ENCODE peak calls at places on chromosomes 11 and 22, in ten cellular contexts. X is HCT116, F is OCI-LY7, M is GM23338, T is PC-9, H is PC-3, C is hepatocyte, V is GM23248, R is Karpas-422, O is SK-N-SH. S is an unnamed sample.

GRCh38 chr11:109864834-109865557 is 228.2 kb upstream of the ZC3H12C start:
- DNase-seq in X (no peak), F (no peak), M (no peak), T (no peak), H (no peak), C (peak; percentile 39), V (peak; percentile 73), R (no peak), O (no peak), S (no peak)

GRCh38 chr11:69921429-69922014 is 102.3 kb upstream of the FGF3 start:
- DNase-seq in X (no peak), F (no peak), M (no peak), T (no peak), H (no peak), C (no peak), V (no peak), R (no peak), O (no peak), S (no peak)

GRCh38 chr22:40076702-40077645 is 82.2 kb downstream of the FAM83F start:
- DNase-seq in X (no peak), F (no peak), M (peak; percentile 46), T (peak; percentile 8), H (peak; percentile 61), C (no peak), V (peak; percentile 60), R (no peak), O (no peak), S (no peak)

GRCh38 chr22:23888615-23889401 is 5.4 kb upstream of the MIF start:
- DNase-seq in X (no peak), F (no peak), M (peak; percentile 54), T (no peak), H (peak; percentile 11), C (no peak), V (peak; percentile 53), R (no peak), O (peak; percentile 55), S (no peak)

GRCh38 chr22:30871391-30872281 is 96.9 kb downstream of the MORC2 start:
- DNase-seq in X (no peak), F (no peak), M (no peak), T (no peak), H (no peak), C (no peak), V (no peak), R (no peak), O (peak; percentile 20), S (no peak)

GRCh38 chr11:70247042-70247709 is 23.3 kb upstream of the PPFIA1 start:
- DNase-seq in X (no peak), F (no peak), M (no peak), T (no peak), H (peak; percentile 30), C (no peak), V (no peak), R (no peak), O (no peak), S (no peak)

GRCh38 chr11:93543292-93543977 is at the start of gene SMCO4:
- DNase-seq in X (peak; percentile 58), F (peak; percentile 85), M (peak; percentile 95), T (peak; percentile 78), H (peak; percentile 92), C (peak; percentile 94), V (peak; percentile 92), R (peak; percentile 92), O (peak; percentile 93), S (peak; percentile 76)

GRCh38 chr11:34468209-34468841 is 29.6 kb downstream of the CAT start:
- DNase-seq in X (peak; percentile 28), F (peak; percentile 23), M (peak; percentile 68), T (peak; percentile 55), H (peak; percentile 81), C (peak; percentile 61), V (peak; percentile 41), R (peak; percentile 85), O (peak; percentile 18), S (peak; percentile 75)

GRCh38 chr11:69487849-69488542 is 6.5 kb downstream of the LINC01488 start:
- DNase-seq in X (no peak), F (no peak), M (no peak), T (no peak), H (no peak), C (no peak), V (no peak), R (no peak), O (no peak), S (no peak)

GRCh38 chr11:62149986-62150886 is 26.4 kb downstream of the INCENP start:
- DNase-seq in X (no peak), F (no peak), M (no peak), T (no peak), H (no peak), C (no peak), V (no peak), R (no peak), O (no peak), S (no peak)

GRCh38 chr11:110830344-110831141 is 118.3 kb upstream of the ARHGAP20 start:
- DNase-seq in X (no peak), F (no peak), M (peak; percentile 64), T (no peak), H (no peak), C (no peak), V (peak; percentile 34), R (no peak), O (no peak), S (no peak)

GRCh38 chr11:119368121-119369034 is 13.1 kb downstream of the USP2 start:
- DNase-seq in X (no peak), F (no peak), M (no peak), T (peak; percentile 70), H (peak; percentile 46), C (peak; percentile 92), V (no peak), R (peak; percentile 58), O (peak; percentile 54), S (no peak)
- H3K9me2 ChIP-seq in X (no peaks in the 10 kb centered on the region), F (no peaks in the 10 kb centered on the region), M (no peaks in the 10 kb centered on the region), T (no peaks in the 10 kb centered on the region), H (no peaks in the 10 kb centered on the region), C (no peaks in the 10 kb centered on the region), V (no peaks in the 10 kb centered on the region), R (no peaks in the 10 kb centered on the region), O (no peaks in the 10 kb centered on the region), S (no peaks in the 10 kb centered on the region)

GRCh38 chr11:27089746-27090145 is 49.1 kb downstream of the BBOX1 start:
- DNase-seq in X (no peak), F (no peak), M (no peak), T (no peak), H (no peak), C (no peak), V (no peak), R (no peak), O (no peak), S (no peak)
- H3K9me2 ChIP-seq in X (no peaks in the 10 kb centered on the region), F (no peaks in the 10 kb centered on the region), M (peaks cover 8% of the 10 kb centered on the region), T (no peaks in the 10 kb centered on the region), H (no peaks in the 10 kb centered on the region), C (no peaks in the 10 kb centered on the region), V (no peaks in the 10 kb centered on the region), R (no peaks in the 10 kb centered on the region), O (no peaks in the 10 kb centered on the region), S (no peaks in the 10 kb centered on the region)

DNA sequence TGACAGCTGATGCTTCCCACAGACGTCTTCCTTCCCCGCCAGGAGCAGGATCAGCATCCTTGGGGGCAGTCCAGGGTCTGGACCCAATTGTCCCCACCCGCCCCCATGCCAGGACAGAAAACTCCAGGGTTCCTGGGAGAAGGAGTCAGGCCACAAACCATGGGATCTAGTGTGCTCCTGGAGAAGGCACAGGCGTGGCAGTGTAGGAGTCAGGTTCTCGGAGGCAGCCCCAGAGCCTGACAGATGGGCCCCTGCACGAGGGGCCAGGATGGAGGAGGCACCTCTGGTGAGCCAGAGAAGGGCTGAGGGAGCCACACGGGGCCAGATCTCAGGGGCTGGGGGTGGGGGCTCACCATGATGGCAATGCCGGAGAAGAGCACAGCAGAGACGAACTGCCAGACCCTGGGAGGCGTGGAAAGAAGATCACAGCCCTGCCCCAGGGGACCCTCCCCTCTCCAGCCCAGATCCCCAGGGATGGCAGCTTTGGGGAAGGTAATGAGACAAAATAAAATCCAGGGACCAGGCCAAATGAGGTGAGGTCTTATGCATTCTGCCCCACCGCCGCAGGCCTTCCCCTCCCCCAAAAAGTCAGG is 13.6 kb downstream of the TP53I11 start:
- DNase-seq in X (no peak), F (no peak), M (no peak), T (no peak), H (no peak), C (no peak), V (no peak), R (no peak), O (no peak), S (no peak)
- H3K9me2 ChIP-seq in X (no peaks in the 10 kb centered on the region), F (no peaks in the 10 kb centered on the region), M (no peaks in the 10 kb centered on the region), T (no peaks in the 10 kb centered on the region), H (no peaks in the 10 kb centered on the region), C (no peaks in the 10 kb centered on the region), V (no peaks in the 10 kb centered on the region), R (no peaks in the 10 kb centered on the region), O (no peaks in the 10 kb centered on the region), S (no peaks in the 10 kb centered on the region)

GRCh38 chr11:134479206-134479955 is 67.3 kb upstream of the B3GAT1 start:
- DNase-seq in X (no peak), F (no peak), M (no peak), T (no peak), H (no peak), C (no peak), V (no peak), R (no peak), O (no peak), S (no peak)
- H3K9me2 ChIP-seq in X (no peaks in the 10 kb centered on the region), F (no peaks in the 10 kb centered on the region), M (no peaks in the 10 kb centered on the region), T (no peaks in the 10 kb centered on the region), H (no peaks in the 10 kb centered on the region), C (no peaks in the 10 kb centered on the region), V (no peaks in the 10 kb centered on the region), R (no peaks in the 10 kb centered on the region), O (no peaks in the 10 kb centered on the region), S (no peaks in the 10 kb centered on the region)

GRCh38 chr11:117417342-117417741 is 89.7 kb downstream of the CEP164 start:
- DNase-seq in X (no peak), F (no peak), M (no peak), T (no peak), H (no peak), C (no peak), V (no peak), R (no peak), O (no peak), S (no peak)

GRCh38 chr11:117417856-117418255 is 90.2 kb downstream of the CEP164 start:
- DNase-seq in X (no peak), F (no peak), M (no peak), T (no peak), H (no peak), C (no peak), V (no peak), R (no peak), O (no peak), S (no peak)

GRCh38 chr11:117414724-117415123 is 87.1 kb downstream of the CEP164 start:
- DNase-seq in X (no peak), F (no peak), M (no peak), T (no peak), H (no peak), C (no peak), V (no peak), R (no peak), O (no peak), S (no peak)

GRCh38 chr11:117413616-117414015 is 86.0 kb downstream of the CEP164 start:
- DNase-seq in X (no peak), F (no peak), M (no peak), T (no peak), H (no peak), C (no peak), V (no peak), R (no peak), O (no peak), S (no peak)

GRCh38 chr11:117415358-117415896 is 87.8 kb downstream of the CEP164 start:
- DNase-seq in X (no peak), F (no peak), M (no peak), T (no peak), H (no peak), C (no peak), V (no peak), R (no peak), O (no peak), S (no peak)
- H3K9me2 ChIP-seq in X (no peaks in the 10 kb centered on the region), F (no peaks in the 10 kb centered on the region), M (no peaks in the 10 kb centered on the region), T (no peaks in the 10 kb centered on the region), H (no peaks in the 10 kb centered on the region), C (no peaks in the 10 kb centered on the region), V (no peaks in the 10 kb centered on the region), R (no peaks in the 10 kb centered on the region), O (no peaks in the 10 kb centered on the region), S (no peaks in the 10 kb centered on the region)